ENCODE peak calls at places on chromosome 1, in four cellular contexts. D is breast epithelium, H is tibial artery, M is endodermal cell. R is an unnamed sample.

GRCh38 chr1:33826711-33827110 is 37.2 kb upstream of the HMGB4 start:
- DNase-seq in D (no peak), H (no peak), M (peak), R (no peak)

GRCh38 chr1:229410692-229411433 is 23.0 kb downstream of the ACTA1 start:
- DNase-seq in M (peak), D (no peak), H (peak), R (no peak)

GRCh38 chr1:68449901-68450300 is at the start of gene RPE65:
- DNase-seq in M (no peak), D (no peak), H (no peak), R (no peak)

GRCh38 chr1:36528361-36529349 is 45.9 kb upstream of the CSF3R start:
- DNase-seq in M (peak), D (no peak), H (no peak), R (no peak)

GRCh38 chr1:226427131-226427530 is 19.2 kb upstream of the PARP1 start:
- DNase-seq in M (no peak), H (no peak), D (no peak), R (no peak)

GRCh38 chr1:54681396-54681795 is 34.3 kb upstream of the TTC4 start:
- DNase-seq in H (no peak), D (no peak), M (no peak), R (no peak)

GRCh38 chr1:218401896-218402770 is 57.0 kb downstream of the TGFB2 start:
- DNase-seq in M (no peak), H (no peak), D (no peak), R (no peak)

GRCh38 chr1:208086116-208086515 is 158.1 kb downstream of the PLXNA2 start:
- DNase-seq in H (no peak), D (no peak), M (no peak), R (no peak)

GRCh38 chr1:230682274-230682673 is 31.6 kb downstream of the AGT start:
- DNase-seq in D (no peak), M (no peak), H (no peak), R (no peak)

GRCh38 chr1:156534424-156535060 is 34.0 kb upstream of the MEF2D start:
- DNase-seq in M (no peak), H (no peak), D (no peak), R (no peak)

GRCh38 chr1:230735447-230735846 is 11.7 kb upstream of the CAPN9 start:
- DNase-seq in M (no peak), D (no peak), H (no peak), R (no peak)

GRCh38 chr1:232553050-232553754 is 76.7 kb downstream of the SIPA1L2 start:
- DNase-seq in H (no peak), D (no peak), M (peak), R (no peak)

GRCh38 chr1:15974855-15975254 is 1.0 kb downstream of the ZBTB17 start:
- DNase-seq in D (no peak), M (no peak), H (no peak), R (no peak)

GRCh38 chr1:165481820-165482532 is 37.0 kb upstream of the RXRG start:
- DNase-seq in H (no peak), M (no peak), D (no peak), R (no peak)

GRCh38 chr1:178599087-178599486 is 86.2 kb downstream of the TEX35 start:
- DNase-seq in D (no peak), M (no peak), H (no peak), R (no peak)

GRCh38 chr1:4633346-4633745 is 21.1 kb upstream of the AJAP1 start:
- DNase-seq in H (peak), M (peak), D (no peak), R (no peak)

GRCh38 chr1:75058424-75058823 is 75.8 kb upstream of the LHX8 start:
- DNase-seq in D (no peak), H (no peak), M (no peak), R (no peak)

GRCh38 chr1:92486251-92487077 is at the start of gene GFI1:
- DNase-seq in D (no peak), H (no peak), M (peak), R (no peak)

GRCh38 chr1:171835891-171836290 is 5.4 kb upstream of the DNM3 start:
- DNase-seq in H (no peak), D (no peak), M (no peak), R (no peak)

GRCh38 chr1:109181085-109181806 is 32.5 kb upstream of the SARS1 start:
- DNase-seq in H (no peak), M (no peak), D (no peak), R (no peak)

GRCh38 chr1:32984090-32984828 is 19.6 kb upstream of the RNF19B start:
- DNase-seq in M (peak), D (no peak), H (no peak), R (no peak)

GRCh38 chr1:183769956-183770815 is 34.7 kb upstream of the RGL1 start:
- DNase-seq in M (no peak), D (no peak), H (no peak), R (no peak)

GRCh38 chr1:147613506-147613905 is 56.8 kb downstream of the ACP6 start:
- DNase-seq in D (no peak), M (no peak), H (no peak), R (no peak)

GRCh38 chr1:154485106-154485505 is 16.9 kb upstream of the TDRD10 start:
- DNase-seq in M (no peak), D (no peak), H (no peak), R (no peak)

GRCh38 chr1:155064109-155064812 is 721 bp downstream of the EFNA4 start:
- DNase-seq in D (no peak), M (peak), H (no peak), R (no peak)

GRCh38 chr1:54111624-54112023 is 41.2 kb downstream of the CDCP2 start:
- DNase-seq in H (no peak), M (peak), D (no peak), R (no peak)

GRCh38 chr1:2130871-2131289 is 63.7 kb downstream of the FAAP20 start:
- DNase-seq in H (peak), D (no peak), M (no peak), R (no peak)

GRCh38 chr1:214475746-214476145 is 75.7 kb downstream of the PTPN14 start:
- DNase-seq in D (no peak), H (no peak), M (no peak), R (no peak)

GRCh38 chr1:206469933-206470691 is at the start of gene IKBKE:
- DNase-seq in H (peak), M (peak), D (no peak), R (no peak)

GRCh38 chr1:180269848-180270766 is 40.0 kb downstream of the LHX4 start:
- DNase-seq in D (no peak), M (peak), H (peak), R (no peak)

DNA sequence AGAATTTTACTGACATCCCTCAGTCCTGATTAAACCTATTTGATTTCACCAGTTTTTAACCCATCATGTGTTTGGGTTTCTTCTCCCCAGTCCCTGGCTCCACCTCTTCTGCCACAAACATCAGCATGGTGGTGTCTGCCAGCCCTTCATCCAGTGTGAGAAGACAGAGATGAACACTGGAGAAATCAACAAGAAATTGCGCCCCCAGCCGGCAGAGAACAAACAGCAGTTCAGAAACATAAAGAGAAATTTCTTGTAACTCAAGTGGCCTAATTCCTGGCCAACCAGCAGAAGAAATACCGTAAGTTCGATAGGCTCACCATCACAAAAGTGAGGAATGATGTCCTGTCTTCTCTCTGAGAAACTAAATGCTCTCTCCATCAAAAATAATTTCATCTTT is 18.3 kb downstream of the S100A11 start:
- DNase-seq in D (no peak), H (no peak), M (peak), R (no peak)
- TF ChIP-seq CTCF in D (no peak), H (no peak), M (peak), R (no peak)

GRCh38 chr1:169699769-169700168 is 11.7 kb downstream of the SELL start:
- DNase-seq in M (no peak), H (no peak), D (no peak), R (no peak)
- TF ChIP-seq CTCF in M (no peak), H (no peak), D (no peak), R (no peak)

GRCh38 chr1:244605835-244606234 is 47.1 kb upstream of the DESI2 start:
- DNase-seq in H (no peak), D (no peak), M (no peak), R (no peak)
- TF ChIP-seq CTCF in H (no peak), D (no peak), M (no peak), R (no peak)

GRCh38 chr1:50084389-50084788 is 24.3 kb upstream of the ELAVL4 start:
- DNase-seq in M (no peak), D (no peak), H (no peak), R (no peak)

GRCh38 chr1:50077273-50077672 is 31.4 kb upstream of the ELAVL4 start:
- DNase-seq in D (no peak), M (no peak), H (no peak), R (no peak)

GRCh38 chr1:50080904-50081586 is 27.7 kb upstream of the ELAVL4 start:
- DNase-seq in M (peak), H (no peak), D (no peak), R (no peak)
- TF ChIP-seq CTCF in M (peak), H (no peak), D (no peak), R (no peak)

GRCh38 chr1:184959626-184960025 is 14.7 kb downstream of the NIBAN1 start:
- DNase-seq in M (no peak), D (no peak), H (no peak), R (no peak)

GRCh38 chr1:184953600-184954219 is 20.6 kb downstream of the NIBAN1 start:
- DNase-seq in D (no peak), M (no peak), H (no peak), R (no peak)

GRCh38 chr1:184950209-184950608 is 24.1 kb downstream of the NIBAN1 start:
- DNase-seq in M (no peak), D (no peak), H (no peak), R (no peak)

GRCh38 chr1:184958554-184959353 is 15.6 kb downstream of the NIBAN1 start:
- DNase-seq in M (no peak), D (no peak), H (no peak), R (no peak)

DNA sequence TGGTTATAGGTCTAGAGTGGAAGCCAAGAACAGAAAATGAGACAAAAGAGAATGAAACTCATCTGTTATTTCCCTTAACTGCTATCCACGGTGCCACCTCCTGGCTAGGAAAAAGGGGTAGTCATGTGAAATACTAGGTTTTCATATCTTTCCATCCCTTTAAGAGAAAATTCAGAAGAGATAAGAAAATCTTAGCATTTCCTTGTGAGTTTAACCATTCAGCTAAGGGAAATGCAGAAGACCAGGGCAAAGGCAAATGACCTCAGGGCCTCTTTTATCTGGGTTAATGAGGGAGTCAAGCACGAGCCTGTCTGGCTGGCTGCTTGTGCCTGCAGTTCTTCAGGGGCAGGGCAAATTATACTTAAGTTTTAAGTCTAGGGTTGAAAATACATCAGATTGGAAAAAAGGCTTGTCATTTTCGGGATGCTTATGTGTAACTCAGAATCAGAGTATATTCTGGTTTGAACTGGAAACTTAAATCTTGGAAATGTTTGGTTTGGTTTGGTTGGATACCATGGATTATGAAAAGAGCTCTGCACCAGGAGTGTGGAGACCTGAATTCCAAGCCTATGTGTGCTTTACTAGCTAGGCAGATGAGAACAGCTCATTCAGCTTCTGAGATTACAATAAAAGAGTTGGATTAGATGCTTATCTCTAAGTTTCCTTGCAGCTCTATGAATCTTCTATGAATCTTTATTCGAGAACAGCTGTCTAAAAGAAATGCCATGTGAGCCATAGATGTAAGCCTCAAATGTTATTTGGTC is 19.9 kb downstream of the NIBAN1 start:
- DNase-seq in D (no peak), M (no peak), H (no peak), R (no peak)
- TF ChIP-seq CTCF in D (no peak), M (no peak), H (no peak), R (no peak)

DNA sequence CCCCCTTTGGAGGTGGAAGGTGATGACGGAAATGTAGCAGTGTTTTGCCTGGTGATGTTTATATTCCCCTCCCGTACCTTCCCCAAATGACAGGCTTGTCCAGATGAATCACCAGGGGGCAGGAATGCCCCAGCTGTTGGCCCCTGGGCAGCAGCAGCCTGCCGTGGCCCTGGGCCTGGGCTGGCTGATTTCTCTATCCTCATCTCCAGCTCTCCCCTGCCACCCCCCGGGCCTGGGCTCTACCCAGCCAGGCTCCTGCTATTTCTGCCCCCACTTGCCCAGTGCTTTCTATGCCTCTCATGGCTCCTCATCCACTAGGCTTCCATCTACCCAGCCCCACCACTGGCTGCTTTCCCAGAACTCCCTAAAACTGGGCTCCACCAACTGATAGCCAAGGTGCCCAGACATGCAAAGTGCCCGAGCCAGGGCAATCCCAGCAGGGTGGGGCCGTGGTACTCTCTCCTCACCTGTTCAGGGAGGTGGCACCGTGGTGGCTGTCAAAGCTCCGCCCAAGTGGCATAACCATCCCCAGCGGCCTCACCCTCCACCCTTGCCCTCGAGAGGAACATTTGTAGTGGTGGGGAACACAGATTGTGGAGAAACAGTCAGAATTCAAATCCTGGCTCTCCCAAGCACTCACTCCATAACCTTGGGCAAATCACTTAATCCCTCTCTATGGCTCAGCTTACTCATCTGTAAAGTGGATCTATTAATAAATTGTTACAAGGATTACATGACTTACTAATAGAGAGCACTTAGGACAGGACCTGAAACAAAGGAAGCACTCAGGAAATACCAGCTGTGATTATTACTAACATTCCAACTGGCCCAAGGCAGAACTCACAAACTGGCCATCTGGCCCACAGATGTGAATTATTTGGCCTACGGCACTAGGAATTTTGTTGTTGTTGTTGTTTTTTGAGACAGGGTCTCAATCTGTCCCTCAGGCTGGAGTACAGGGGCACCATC is 12.8 kb upstream of the ECE1 start:
- DNase-seq in M (peak), D (no peak), H (no peak), R (no peak)
- TF ChIP-seq CTCF in M (peak), D (no peak), H (peak), R (no peak)

GRCh38 chr1:89620664-89621063 is 12.3 kb upstream of the LRRC8C start:
- DNase-seq in M (no peak), D (no peak), H (no peak), R (no peak)

GRCh38 chr1:89627596-89627962 is 5.3 kb upstream of the LRRC8C start:
- DNase-seq in D (no peak), H (no peak), M (no peak), R (no peak)

GRCh38 chr1:89624314-89624713 is 8.6 kb upstream of the LRRC8C start:
- DNase-seq in M (no peak), H (no peak), D (no peak), R (no peak)

GRCh38 chr1:89624715-89625323 is 8.1 kb upstream of the LRRC8C start:
- DNase-seq in M (no peak), H (no peak), D (no peak), R (no peak)

DNA sequence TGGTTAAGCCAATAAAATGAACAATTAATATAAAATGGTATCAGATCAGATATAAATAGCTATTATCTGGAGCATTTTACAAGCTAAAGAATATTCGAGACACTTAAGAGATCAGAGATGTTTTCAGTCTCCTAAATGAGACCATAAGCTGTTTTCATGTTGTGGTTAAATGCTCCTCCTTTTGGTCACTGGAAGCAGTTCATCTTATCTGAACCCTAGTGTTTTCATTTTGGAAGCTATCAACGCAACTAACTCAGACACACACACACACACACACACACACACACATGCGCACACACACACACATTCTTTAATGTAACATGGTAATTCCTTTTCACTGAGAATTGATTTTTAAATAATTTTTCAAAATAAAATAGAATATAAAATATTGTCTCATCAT is 10.0 kb upstream of the LRRC8C start:
- DNase-seq in M (no peak), H (no peak), D (no peak), R (no peak)
- TF ChIP-seq CTCF in M (peak), H (no peak), D (no peak), R (no peak)

R was measured in omental fat pad.